ENCODE peak calls at places on chromosomes 11 and 22, in five cellular contexts. One of them, this sample, is unnamed. For H3K4me1, the result is how much of the 10 kb centered on the place peaks cover.

GRCh38 chr11:37642321-37642720 is 1044.3 kb upstream of the RAG2 start:
- DNase-seq in body of pancreas: no peak
- DNase-seq in mesendoderm: no peak
- DNase-seq in tibial nerve: no peak
- DNase-seq in CD8-positive, alpha-beta T cell: no peak
- DNase-seq in this sample: no peak

GRCh38 chr11:69342588-69343330 is 48.8 kb downstream of the MYEOV start:
- DNase-seq in body of pancreas: no peak
- DNase-seq in mesendoderm: no peak
- DNase-seq in tibial nerve: no peak
- DNase-seq in CD8-positive, alpha-beta T cell: no peak
- DNase-seq in this sample: peak

GRCh38 chr11:76232026-76232665 is 25.8 kb upstream of the WNT11 start:
- DNase-seq in body of pancreas: no peak
- DNase-seq in mesendoderm: no peak
- DNase-seq in tibial nerve: no peak
- DNase-seq in CD8-positive, alpha-beta T cell: peak
- DNase-seq in this sample: no peak

GRCh38 chr22:20205464-20205963 is 54.7 kb upstream of the CCDC188 start:
- DNase-seq in body of pancreas: no peak
- DNase-seq in mesendoderm: no peak
- DNase-seq in tibial nerve: no peak
- DNase-seq in CD8-positive, alpha-beta T cell: no peak
- DNase-seq in this sample: no peak

GRCh38 chr22:47604563-47604962 is 842.1 kb downstream of the TBC1D22A start:
- DNase-seq in body of pancreas: no peak
- DNase-seq in mesendoderm: no peak
- DNase-seq in tibial nerve: no peak
- DNase-seq in CD8-positive, alpha-beta T cell: no peak
- DNase-seq in this sample: no peak

GRCh38 chr11:46741600-46742484 is 22.8 kb downstream of the F2 start:
- DNase-seq in body of pancreas: no peak
- DNase-seq in mesendoderm: no peak
- DNase-seq in tibial nerve: no peak
- DNase-seq in CD8-positive, alpha-beta T cell: no peak
- DNase-seq in this sample: no peak

GRCh38 chr11:60703374-60703773 is 4.0 kb downstream of the MS4A8 start:
- DNase-seq in body of pancreas: peak
- DNase-seq in mesendoderm: no peak
- DNase-seq in tibial nerve: no peak
- DNase-seq in CD8-positive, alpha-beta T cell: no peak
- DNase-seq in this sample: no peak

GRCh38 chr11:68282141-68282860 is 10.5 kb upstream of the C11orf24 start:
- DNase-seq in body of pancreas: no peak
- DNase-seq in mesendoderm: no peak
- DNase-seq in tibial nerve: no peak
- DNase-seq in CD8-positive, alpha-beta T cell: peak
- DNase-seq in this sample: no peak

GRCh38 chr11:7520011-7520942 is 6.5 kb downstream of the PPFIBP2 start:
- DNase-seq in body of pancreas: no peak
- DNase-seq in mesendoderm: no peak
- DNase-seq in tibial nerve: no peak
- DNase-seq in CD8-positive, alpha-beta T cell: no peak
- DNase-seq in this sample: no peak

GRCh38 chr11:121841487-121842167 is 274.4 kb downstream of the BLID start:
- DNase-seq in body of pancreas: peak
- DNase-seq in mesendoderm: peak
- DNase-seq in tibial nerve: no peak
- DNase-seq in CD8-positive, alpha-beta T cell: no peak
- DNase-seq in this sample: no peak

GRCh38 chr11:87394924-87395323 is 357.2 kb downstream of the TMEM135 start:
- DNase-seq in body of pancreas: no peak
- DNase-seq in mesendoderm: peak
- DNase-seq in tibial nerve: no peak
- DNase-seq in CD8-positive, alpha-beta T cell: no peak
- DNase-seq in this sample: no peak

GRCh38 chr11:111941963-111942362 is 4.8 kb downstream of the DIXDC1 start:
- DNase-seq in body of pancreas: no peak
- DNase-seq in mesendoderm: no peak
- DNase-seq in tibial nerve: no peak
- DNase-seq in CD8-positive, alpha-beta T cell: no peak
- DNase-seq in this sample: no peak

GRCh38 chr22:48672387-48672786 is 1155.3 kb downstream of the BRD1 start:
- DNase-seq in body of pancreas: no peak
- DNase-seq in mesendoderm: no peak
- DNase-seq in tibial nerve: no peak
- DNase-seq in CD8-positive, alpha-beta T cell: no peak
- DNase-seq in this sample: no peak

GRCh38 chr22:20312396-20313191 is 7.3 kb downstream of the DGCR6L start:
- DNase-seq in body of pancreas: no peak
- DNase-seq in mesendoderm: no peak
- DNase-seq in tibial nerve: no peak
- DNase-seq in CD8-positive, alpha-beta T cell: no peak
- DNase-seq in this sample: peak

GRCh38 chr22:43007519-43008102 is 7.3 kb downstream of the PACSIN2 start:
- DNase-seq in body of pancreas: peak
- DNase-seq in mesendoderm: no peak
- DNase-seq in tibial nerve: no peak
- DNase-seq in CD8-positive, alpha-beta T cell: no peak
- DNase-seq in this sample: peak

GRCh38 chr11:111347002-111347722 is 31.9 kb downstream of the POU2AF1 start:
- DNase-seq in body of pancreas: no peak
- DNase-seq in mesendoderm: no peak
- DNase-seq in tibial nerve: peak
- DNase-seq in CD8-positive, alpha-beta T cell: no peak
- DNase-seq in this sample: no peak

GRCh38 chr11:76661835-76662434 is 8.6 kb downstream of the LRRC32 start:
- DNase-seq in body of pancreas: no peak
- DNase-seq in mesendoderm: no peak
- DNase-seq in tibial nerve: no peak
- DNase-seq in CD8-positive, alpha-beta T cell: no peak
- DNase-seq in this sample: no peak

GRCh38 chr11:22246992-22247391 is 54.1 kb downstream of the ANO5 start:
- DNase-seq in body of pancreas: no peak
- DNase-seq in mesendoderm: no peak
- DNase-seq in tibial nerve: no peak
- DNase-seq in CD8-positive, alpha-beta T cell: no peak
- DNase-seq in this sample: no peak

GRCh38 chr11:67614730-67615454 is 8.2 kb downstream of the NDUFV1 start:
- DNase-seq in body of pancreas: no peak
- DNase-seq in mesendoderm: no peak
- DNase-seq in tibial nerve: no peak
- DNase-seq in CD8-positive, alpha-beta T cell: no peak
- DNase-seq in this sample: no peak

GRCh38 chr11:69088676-69089146 is 40.0 kb downstream of the TPCN2 start:
- DNase-seq in body of pancreas: peak
- DNase-seq in mesendoderm: peak
- DNase-seq in tibial nerve: peak
- DNase-seq in CD8-positive, alpha-beta T cell: peak
- DNase-seq in this sample: peak

GRCh38 chr11:370087-370941 is 1.0 kb downstream of the B4GALNT4 start:
- DNase-seq in body of pancreas: no peak
- DNase-seq in mesendoderm: no peak
- DNase-seq in tibial nerve: no peak
- DNase-seq in CD8-positive, alpha-beta T cell: no peak
- DNase-seq in this sample: no peak

GRCh38 chr11:86743223-86744118 is 56.9 kb upstream of the PRSS23 start:
- DNase-seq in body of pancreas: peak
- DNase-seq in mesendoderm: peak
- DNase-seq in tibial nerve: peak
- DNase-seq in CD8-positive, alpha-beta T cell: no peak
- DNase-seq in this sample: peak

GRCh38 chr22:46051646-46052045 is 74.7 kb upstream of the WNT7B start:
- DNase-seq in body of pancreas: no peak
- DNase-seq in mesendoderm: no peak
- DNase-seq in tibial nerve: no peak
- DNase-seq in CD8-positive, alpha-beta T cell: no peak
- DNase-seq in this sample: no peak
- H3K4me1 ChIP-seq in body of pancreas: half or more
- H3K4me1 ChIP-seq in mesendoderm: under half
- H3K4me1 ChIP-seq in tibial nerve: half or more
- H3K4me1 ChIP-seq in CD8-positive, alpha-beta T cell: under half
- H3K4me1 ChIP-seq in this sample: under half

GRCh38 chr22:40422558-40423245 is 52.3 kb downstream of the SGSM3 start:
- DNase-seq in body of pancreas: no peak
- DNase-seq in mesendoderm: no peak
- DNase-seq in tibial nerve: no peak
- DNase-seq in CD8-positive, alpha-beta T cell: no peak
- DNase-seq in this sample: no peak
- H3K4me1 ChIP-seq in body of pancreas: under half
- H3K4me1 ChIP-seq in mesendoderm: under half
- H3K4me1 ChIP-seq in tibial nerve: under half
- H3K4me1 ChIP-seq in CD8-positive, alpha-beta T cell: under half
- H3K4me1 ChIP-seq in this sample: under half

DNA sequence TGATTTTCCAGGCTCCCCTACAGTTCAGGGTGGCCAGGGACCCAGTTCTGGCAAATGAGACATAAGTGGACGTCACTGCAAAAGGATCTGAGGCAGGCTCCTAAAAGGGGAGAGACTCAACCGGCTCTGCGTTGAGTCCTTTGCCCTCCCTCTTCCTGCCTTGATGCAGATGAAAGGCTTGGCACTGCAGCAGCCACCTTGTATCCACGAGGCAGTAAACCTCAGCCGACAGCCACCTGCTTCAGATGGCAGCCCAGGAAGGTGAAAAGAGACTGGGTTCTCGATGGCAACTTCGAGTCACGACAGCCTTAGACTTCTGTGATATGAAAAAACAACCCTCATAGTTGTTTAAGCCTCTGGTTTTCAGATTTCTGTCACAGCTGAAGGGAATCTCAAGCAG is 14.7 kb upstream of the TREH start:
- DNase-seq in body of pancreas: no peak
- DNase-seq in mesendoderm: no peak
- DNase-seq in tibial nerve: no peak
- DNase-seq in CD8-positive, alpha-beta T cell: no peak
- DNase-seq in this sample: no peak
- H3K4me1 ChIP-seq in body of pancreas: under half
- H3K4me1 ChIP-seq in mesendoderm: under half
- H3K4me1 ChIP-seq in tibial nerve: under half
- H3K4me1 ChIP-seq in CD8-positive, alpha-beta T cell: half or more
- H3K4me1 ChIP-seq in this sample: under half

DNA sequence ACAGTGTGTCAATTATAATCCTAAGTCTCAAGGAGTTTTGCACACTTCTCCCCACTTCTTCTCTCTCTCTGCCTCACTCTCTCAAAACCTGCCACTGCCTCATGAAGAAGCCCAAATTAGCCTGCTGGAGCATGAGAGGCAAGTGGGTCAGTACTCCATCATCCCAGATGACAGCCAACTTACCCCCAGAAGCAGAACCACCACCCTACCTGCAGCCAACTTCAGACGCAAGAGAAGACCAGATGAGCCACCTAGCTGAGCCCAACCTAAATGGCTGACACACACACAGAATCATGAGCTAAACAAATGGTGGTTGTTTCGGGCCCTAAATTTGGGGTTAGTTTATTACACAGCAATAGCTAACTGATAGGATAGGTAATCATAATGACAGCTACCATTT is 61.2 kb downstream of the CD82 start:
- DNase-seq in body of pancreas: no peak
- DNase-seq in mesendoderm: no peak
- DNase-seq in tibial nerve: no peak
- DNase-seq in CD8-positive, alpha-beta T cell: no peak
- DNase-seq in this sample: no peak
- H3K4me1 ChIP-seq in body of pancreas: under half
- H3K4me1 ChIP-seq in mesendoderm: under half
- H3K4me1 ChIP-seq in tibial nerve: under half
- H3K4me1 ChIP-seq in CD8-positive, alpha-beta T cell: under half
- H3K4me1 ChIP-seq in this sample: under half

GRCh38 chr11:128501008-128501407 is 86.3 kb downstream of the ETS1 start:
- DNase-seq in body of pancreas: no peak
- DNase-seq in mesendoderm: no peak
- DNase-seq in tibial nerve: no peak
- DNase-seq in CD8-positive, alpha-beta T cell: no peak
- DNase-seq in this sample: no peak
- H3K4me1 ChIP-seq in body of pancreas: under half
- H3K4me1 ChIP-seq in mesendoderm: under half
- H3K4me1 ChIP-seq in tibial nerve: half or more
- H3K4me1 ChIP-seq in CD8-positive, alpha-beta T cell: half or more
- H3K4me1 ChIP-seq in this sample: half or more

GRCh38 chr22:23069502-23070357 is 589 bp upstream of the GNAZ start:
- DNase-seq in body of pancreas: peak
- DNase-seq in mesendoderm: peak
- DNase-seq in tibial nerve: peak
- DNase-seq in CD8-positive, alpha-beta T cell: peak
- DNase-seq in this sample: peak

GRCh38 chr22:23071163-23072034 is 1.1 kb downstream of the GNAZ start:
- DNase-seq in body of pancreas: peak
- DNase-seq in mesendoderm: no peak
- DNase-seq in tibial nerve: no peak
- DNase-seq in CD8-positive, alpha-beta T cell: no peak
- DNase-seq in this sample: no peak

GRCh38 chr22:23072035-23072910 is 2.0 kb downstream of the GNAZ start:
- DNase-seq in body of pancreas: peak
- DNase-seq in mesendoderm: peak
- DNase-seq in tibial nerve: no peak
- DNase-seq in CD8-positive, alpha-beta T cell: no peak
- DNase-seq in this sample: no peak

GRCh38 chr22:23068832-23069385 is 1.4 kb upstream of the GNAZ start:
- DNase-seq in body of pancreas: no peak
- DNase-seq in mesendoderm: peak
- DNase-seq in tibial nerve: no peak
- DNase-seq in CD8-positive, alpha-beta T cell: no peak
- DNase-seq in this sample: no peak

DNA sequence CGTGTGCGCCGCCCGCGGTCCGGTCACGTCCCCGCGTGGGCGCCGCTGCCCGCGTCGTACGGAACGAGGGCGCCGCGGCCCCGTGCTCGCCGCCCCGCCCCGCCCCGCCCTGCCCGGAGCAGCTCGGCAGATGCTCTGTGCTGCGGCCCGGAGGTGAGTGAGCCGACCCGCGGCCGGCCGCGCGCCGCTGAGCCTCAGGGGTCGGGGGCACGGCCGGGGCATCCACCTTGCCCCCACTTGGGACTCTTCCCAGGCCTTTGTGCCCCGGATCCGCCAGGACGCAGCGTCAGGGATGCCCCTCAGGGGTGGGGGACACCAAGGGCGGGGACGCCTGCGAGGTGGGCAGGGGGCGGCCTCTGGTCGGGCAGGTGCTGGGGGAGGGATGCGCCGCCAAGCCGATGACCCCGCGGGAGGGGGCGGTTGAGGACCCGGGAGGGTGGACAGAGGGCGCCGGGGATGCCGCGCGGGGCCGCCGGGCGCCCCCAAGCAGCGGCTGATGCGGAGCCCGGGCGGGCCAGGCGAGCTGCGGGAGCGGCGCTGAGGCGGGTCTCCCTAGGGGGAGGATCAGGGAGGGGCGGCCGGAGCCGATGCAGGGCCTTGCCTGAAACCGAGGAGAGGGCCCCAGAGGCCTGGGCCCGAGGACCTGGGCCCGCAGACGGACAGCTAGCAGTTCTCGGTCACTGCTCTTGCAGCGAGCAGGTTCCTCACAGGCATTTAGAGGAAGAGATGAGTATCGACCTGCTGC is at the start of gene GNAZ:
- DNase-seq in body of pancreas: peak
- DNase-seq in mesendoderm: peak
- DNase-seq in tibial nerve: no peak
- DNase-seq in CD8-positive, alpha-beta T cell: peak
- DNase-seq in this sample: no peak
- H3K4me1 ChIP-seq in body of pancreas: under half
- H3K4me1 ChIP-seq in mesendoderm: under half
- H3K4me1 ChIP-seq in tibial nerve: under half
- H3K4me1 ChIP-seq in CD8-positive, alpha-beta T cell: under half
- H3K4me1 ChIP-seq in this sample: under half

GRCh38 chr22:36012332-36012731 is 16.3 kb downstream of the RBFOX2 start:
- DNase-seq in body of pancreas: no peak
- DNase-seq in mesendoderm: no peak
- DNase-seq in tibial nerve: no peak
- DNase-seq in CD8-positive, alpha-beta T cell: no peak
- DNase-seq in this sample: no peak
- H3K4me1 ChIP-seq in body of pancreas: under half
- H3K4me1 ChIP-seq in mesendoderm: under half
- H3K4me1 ChIP-seq in tibial nerve: under half
- H3K4me1 ChIP-seq in CD8-positive, alpha-beta T cell: under half
- H3K4me1 ChIP-seq in this sample: under half